ENCODE peak calls at places on chromosomes 1 and 21, in nine cellular contexts. L is mammary epithelial cell, M is nephron progenitor cell, V is breast epithelium, Y is left ventricle myocardium inferior, A is cardiac muscle cell, O is esophagus squamous epithelium, U is neural progenitor cell, C is HFF-Myc. B is an unnamed sample.

GRCh38 chr1:12127206-12127810 is 39.5 kb upstream of the TNFRSF1B start:
- DNase-seq in L (no peak), M (no peak), V (no peak), Y (no peak), A (no peak), O (no peak), U (no peak), C (no peak), B (no peak)

GRCh38 chr1:158035976-158036583 is 42.6 kb downstream of the KIRREL1 start:
- DNase-seq in L (peak), M (peak), V (no peak), Y (no peak), A (peak), O (no peak), U (peak), C (no peak), B (no peak)

GRCh38 chr1:26784023-26784871 is 3.5 kb upstream of the PIGV start:
- DNase-seq in L (no peak), M (no peak), V (no peak), Y (peak), A (peak), O (no peak), U (peak), C (no peak), B (no peak)

GRCh38 chr1:196450143-196450911 is 157.9 kb downstream of the KCNT2 start:
- DNase-seq in L (no peak), M (no peak), V (no peak), Y (no peak), A (peak), O (no peak), U (no peak), C (no peak), B (no peak)

GRCh38 chr1:63255153-63255552 is 67.2 kb upstream of the FOXD3 start:
- DNase-seq in L (peak), M (no peak), V (no peak), Y (no peak), A (peak), O (no peak), U (no peak), C (no peak), B (no peak)

GRCh38 chr1:226736001-226736907 is 2.8 kb downstream of the ITPKB start:
- DNase-seq in L (no peak), M (no peak), V (no peak), Y (peak), A (peak), O (no peak), U (peak), C (no peak), B (no peak)

GRCh38 chr1:81549588-81550127 is 251.1 kb upstream of the ADGRL2 start:
- DNase-seq in L (peak), M (no peak), V (no peak), Y (no peak), A (peak), O (no peak), U (peak), C (peak), B (no peak)

GRCh38 chr1:179012033-179012432 is 13.7 kb upstream of the FAM20B start:
- DNase-seq in L (no peak), M (no peak), V (no peak), Y (no peak), A (peak), O (no peak), U (no peak), C (no peak), B (no peak)

GRCh38 chr1:116498789-116499628 is 71.8 kb downstream of the CD58 start:
- DNase-seq in L (peak), M (peak), V (no peak), Y (no peak), A (peak), O (no peak), U (peak), C (peak), B (peak)

GRCh38 chr21:39094847-39095525 is 88.3 kb downstream of the PSMG1 start:
- DNase-seq in L (no peak), M (no peak), V (no peak), Y (no peak), A (peak), O (no peak), U (no peak), C (no peak), B (no peak)

GRCh38 chr1:20732071-20732587 is 374 bp downstream of the SH2D5 start:
- DNase-seq in L (peak), M (peak), V (no peak), Y (peak), A (peak), O (no peak), U (peak), C (no peak), B (peak)

GRCh38 chr21:25171438-25171837 is 435.8 kb downstream of the MRPL39 start:
- DNase-seq in L (no peak), M (no peak), V (no peak), Y (no peak), A (peak), O (no peak), U (no peak), C (no peak), B (no peak)

GRCh38 chr1:97461782-97462181 is 459.1 kb downstream of the DPYD start:
- DNase-seq in L (no peak), M (no peak), V (no peak), Y (no peak), A (no peak), O (no peak), U (no peak), C (no peak), B (no peak)

GRCh38 chr1:228363686-228364067 is 43.0 kb downstream of the TRIM11 start:
- DNase-seq in L (no peak), M (no peak), V (no peak), Y (peak), A (no peak), O (no peak), U (no peak), C (no peak), B (no peak)

GRCh38 chr1:235651170-235651806 is 1.7 kb upstream of the GNG4 start:
- DNase-seq in L (no peak), M (no peak), V (no peak), Y (no peak), A (no peak), O (no peak), U (no peak), C (no peak), B (no peak)

GRCh38 chr21:32382108-32382601 is 10.7 kb downstream of the URB1 start:
- DNase-seq in L (no peak), M (no peak), V (no peak), Y (no peak), A (no peak), O (no peak), U (no peak), C (no peak), B (no peak)

GRCh38 chr1:200215350-200215749 is 187.8 kb downstream of the NR5A2 start:
- DNase-seq in L (no peak), M (no peak), V (no peak), Y (no peak), A (no peak), O (no peak), U (no peak), C (no peak), B (no peak)

GRCh38 chr1:245690153-245690552 is 535.4 kb downstream of the KIF26B start:
- DNase-seq in L (peak), M (no peak), V (no peak), Y (no peak), A (no peak), O (no peak), U (no peak), C (no peak), B (no peak)

GRCh38 chr1:245692318-245692717 is 537.5 kb downstream of the KIF26B start:
- DNase-seq in L (no peak), M (no peak), V (no peak), Y (no peak), A (no peak), O (no peak), U (no peak), C (no peak), B (no peak)

GRCh38 chr1:245691897-245692296 is 537.1 kb downstream of the KIF26B start:
- DNase-seq in L (no peak), M (no peak), V (no peak), Y (no peak), A (no peak), O (no peak), U (no peak), C (no peak), B (no peak)

GRCh38 chr1:245693116-245693515 is 538.3 kb downstream of the KIF26B start:
- DNase-seq in L (no peak), M (no peak), V (no peak), Y (no peak), A (no peak), O (no peak), U (no peak), C (no peak), B (no peak)

GRCh38 chr1:245690946-245691456 is 536.2 kb downstream of the KIF26B start:
- DNase-seq in L (no peak), M (no peak), V (no peak), Y (no peak), A (no peak), O (no peak), U (no peak), C (no peak), B (no peak)
- TF ChIP-seq CTCF in L (no peak), M (no peak), V (no peak), Y (no peak), A (no peak), O (no peak), U (no peak), C (no peak), B (no peak)

DNA sequence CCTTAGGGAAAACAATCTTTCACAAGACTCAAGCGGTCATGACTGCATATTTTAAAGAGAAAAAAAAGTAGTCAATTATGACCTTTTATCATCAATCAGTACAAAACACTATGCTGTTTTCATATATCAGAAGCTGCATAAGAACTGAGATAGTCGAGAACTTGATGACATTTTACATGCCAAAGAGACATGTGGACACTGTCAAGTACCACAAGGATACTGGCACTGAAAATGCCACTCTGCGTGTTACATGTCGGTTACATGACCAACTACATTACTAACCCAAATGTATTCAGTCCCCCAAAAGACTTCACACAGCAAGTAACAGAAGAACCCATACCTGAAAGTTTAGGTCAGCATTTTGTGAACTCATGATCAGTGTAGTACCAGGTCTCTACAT is 975.0 kb upstream of the ADGRL4 start:
- DNase-seq in L (no peak), M (no peak), V (no peak), Y (no peak), A (peak), O (no peak), U (no peak), C (no peak), B (no peak)
- TF ChIP-seq CTCF in L (no peak), M (no peak), V (no peak), Y (no peak), A (no peak), O (no peak), U (no peak), C (no peak), B (no peak)

GRCh38 chr1:172758242-172758641 is 99.3 kb downstream of the FASLG start:
- DNase-seq in L (peak), M (no peak), V (no peak), Y (no peak), A (no peak), O (no peak), U (no peak), C (no peak), B (no peak)

GRCh38 chr1:172763088-172763487 is 104.2 kb downstream of the FASLG start:
- DNase-seq in L (no peak), M (no peak), V (no peak), Y (no peak), A (no peak), O (no peak), U (no peak), C (no peak), B (no peak)

GRCh38 chr1:172762087-172762486 is 103.2 kb downstream of the FASLG start:
- DNase-seq in L (peak), M (no peak), V (no peak), Y (no peak), A (no peak), O (no peak), U (no peak), C (no peak), B (no peak)

GRCh38 chr1:172764378-172764777 is 105.5 kb downstream of the FASLG start:
- DNase-seq in L (no peak), M (no peak), V (no peak), Y (peak), A (no peak), O (no peak), U (no peak), C (no peak), B (no peak)

DNA sequence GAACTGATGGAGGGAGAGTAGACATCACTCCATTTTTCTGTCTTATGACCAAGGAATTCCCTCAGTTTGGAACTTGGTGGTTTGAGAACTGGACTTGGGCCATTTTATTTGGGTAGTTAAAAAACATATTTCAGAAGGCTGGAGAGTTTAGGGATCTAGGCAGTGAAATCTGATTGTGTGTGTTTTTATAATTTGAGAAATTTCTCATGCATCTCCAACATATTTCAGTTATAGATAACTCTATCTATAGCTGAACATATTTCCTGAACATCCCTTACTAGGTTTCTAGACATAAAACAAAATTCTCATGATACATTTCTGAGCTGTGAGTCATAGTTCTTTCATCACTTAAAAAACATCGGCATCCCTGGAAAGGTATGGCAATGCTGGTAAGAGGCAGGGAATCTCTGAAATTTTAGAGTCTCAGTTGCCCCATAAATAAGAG is 102.7 kb downstream of the FASLG start:
- DNase-seq in L (peak), M (no peak), V (no peak), Y (no peak), A (peak), O (no peak), U (no peak), C (no peak), B (no peak)
- TF ChIP-seq CTCF in L (no peak), M (no peak), V (no peak), Y (no peak), A (no peak), O (no peak), U (no peak), C (no peak), B (no peak)

GRCh38 chr1:150532860-150533259 is 16.3 kb upstream of the ADAMTSL4 start:
- DNase-seq in L (no peak), M (no peak), V (no peak), Y (no peak), A (no peak), O (no peak), U (no peak), C (no peak), B (no peak)
- TF ChIP-seq CTCF in L (no peak), M (no peak), V (no peak), Y (no peak), A (no peak), O (no peak), U (no peak), C (no peak), B (peak)

GRCh38 chr1:209805875-209806760 is at the start of gene IRF6:
- DNase-seq in L (peak), M (peak), V (peak), Y (peak), A (peak), O (peak), U (peak), C (no peak), B (peak)

GRCh38 chr1:209807509-209807908 is 1.6 kb upstream of the IRF6 start:
- DNase-seq in L (peak), M (no peak), V (no peak), Y (no peak), A (peak), O (no peak), U (no peak), C (no peak), B (no peak)

GRCh38 chr1:209803568-209803967 is 2.4 kb downstream of the IRF6 start:
- DNase-seq in L (peak), M (no peak), V (no peak), Y (no peak), A (no peak), O (no peak), U (no peak), C (no peak), B (no peak)

GRCh38 chr1:209802780-209803152 is 3.2 kb downstream of the IRF6 start:
- DNase-seq in L (peak), M (no peak), V (no peak), Y (no peak), A (no peak), O (no peak), U (no peak), C (no peak), B (no peak)

DNA sequence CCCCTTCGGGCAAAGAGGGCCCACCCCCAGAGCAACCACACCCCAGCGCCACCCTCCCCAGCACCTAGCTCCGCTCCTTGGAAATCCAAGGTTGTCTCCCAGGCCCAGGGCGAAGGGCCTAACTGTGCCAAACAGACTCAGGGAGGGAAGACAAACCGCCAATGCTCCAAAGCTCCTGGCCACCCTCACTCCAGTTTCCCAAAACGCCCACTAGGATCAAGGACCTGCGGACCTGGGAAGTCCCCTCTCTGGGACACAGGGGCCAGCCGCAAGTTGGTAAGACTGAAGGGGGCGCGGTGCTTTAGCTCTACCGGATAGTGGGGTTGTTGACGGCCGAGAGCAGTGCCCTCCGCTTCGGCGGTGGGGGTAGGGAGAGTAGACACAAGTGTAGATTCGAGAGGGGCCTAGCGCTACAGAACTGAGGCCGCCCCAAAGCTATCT is 581 bp downstream of the IRF6 start:
- DNase-seq in L (peak), M (no peak), V (no peak), Y (no peak), A (no peak), O (no peak), U (peak), C (no peak), B (no peak)
- TF ChIP-seq CTCF in L (no peak), M (no peak), V (no peak), Y (no peak), A (no peak), O (no peak), U (no peak), C (no peak), B (no peak)

GRCh38 chr1:25038699-25039098 is 108.6 kb upstream of the RUNX3 start:
- DNase-seq in L (no peak), M (no peak), V (no peak), Y (no peak), A (no peak), O (no peak), U (no peak), C (no peak), B (no peak)

GRCh38 chr1:25040122-25040685 is 110.1 kb upstream of the RUNX3 start:
- DNase-seq in L (no peak), M (no peak), V (no peak), Y (no peak), A (no peak), O (no peak), U (no peak), C (no peak), B (no peak)

GRCh38 chr1:25041869-25042268 is 111.8 kb upstream of the RUNX3 start:
- DNase-seq in L (no peak), M (no peak), V (no peak), Y (no peak), A (no peak), O (no peak), U (no peak), C (no peak), B (no peak)

GRCh38 chr1:25037174-25038074 is 107.3 kb upstream of the RUNX3 start:
- DNase-seq in L (no peak), M (peak), V (no peak), Y (no peak), A (peak), O (no peak), U (peak), C (no peak), B (no peak)

GRCh38 chr1:25039229-25039628 is 109.2 kb upstream of the RUNX3 start:
- DNase-seq in L (no peak), M (no peak), V (no peak), Y (no peak), A (no peak), O (no peak), U (no peak), C (no peak), B (no peak)
- TF ChIP-seq CTCF in L (no peak), M (no peak), V (no peak), Y (no peak), A (peak), O (no peak), U (peak), C (peak), B (no peak)

GRCh38 chr21:40356644-40357043 is 489.4 kb downstream of the PCP4 start:
- DNase-seq in L (no peak), M (no peak), V (no peak), Y (no peak), A (no peak), O (no peak), U (no peak), C (no peak), B (no peak)
- TF ChIP-seq CTCF in L (peak), M (no peak), V (no peak), Y (no peak), A (no peak), O (no peak), U (peak), C (no peak), B (no peak)